ENCODE peak calls at places on chromosomes 11 and 22, in nine cellular contexts. F is M059J; P is T-cell; B is GM23248; E is brain microvascular endothelial cell; S is COR-L47; G is GM06990; C is naive thymus-derived CD8-positive, alpha-beta T cell; N is stimulated activated effector memory CD8-positive, alpha-beta T cell treated with anti-CD3 and anti-CD28 coated beads, Interleukin-12 subunit alpha, Interleukin-12 subunit beta, amount 100 ng/mL, for 72 hours. O is an unnamed sample.

GRCh38 chr11:108144615-108145014 is 23.2 kb downstream of the ACAT1 start:
- DNase-seq in E (no peak), S (no peak), P (no peak), C (no peak), N (no peak), B (no peak), G (no peak), F (no peak), O (no peak)

GRCh38 chr11:46335858-46336600 is 11.2 kb upstream of the DGKZ start:
- DNase-seq in F (no peak), P (no peak), N (no peak), E (no peak), C (no peak), S (no peak), B (no peak), G (no peak), O (no peak)

GRCh38 chr11:63682045-63682915 is 980 bp downstream of the RTN3 start:
- DNase-seq in G (no peak), F (peak), C (no peak), N (no peak), E (no peak), B (peak), S (no peak), P (peak), O (no peak)

GRCh38 chr11:3340025-3340424 is 38.9 kb downstream of the ZNF195 start:
- DNase-seq in C (no peak), F (peak), G (no peak), N (no peak), B (peak), S (no peak), E (peak), P (no peak), O (no peak)

GRCh38 chr22:39263626-39264025 is 18.8 kb upstream of the PDGFB start:
- DNase-seq in S (no peak), N (no peak), G (no peak), P (no peak), B (no peak), C (no peak), E (no peak), F (no peak), O (no peak)

GRCh38 chr22:41919357-41920224 is 4.7 kb upstream of the SHISA8 start:
- DNase-seq in N (no peak), C (no peak), F (peak), E (peak), S (no peak), B (peak), G (peak), P (no peak), O (peak)

GRCh38 chr11:116492600-116492999 is 280.2 kb downstream of the BUD13 start:
- DNase-seq in C (no peak), P (no peak), S (no peak), F (no peak), B (no peak), N (no peak), G (no peak), E (no peak), O (no peak)

GRCh38 chr11:111300569-111300968 is 2.2 kb downstream of the POU2AF3 start:
- DNase-seq in G (no peak), C (no peak), E (no peak), P (no peak), N (no peak), B (no peak), F (no peak), S (no peak), O (no peak)

GRCh38 chr22:38566726-38567504 is 3.1 kb downstream of the DMC1 start:
- DNase-seq in B (peak), S (peak), G (no peak), E (no peak), N (no peak), C (no peak), P (no peak), F (no peak), O (no peak)

GRCh38 chr11:34609187-34609751 is 11.6 kb upstream of the EHF start:
- DNase-seq in C (no peak), B (no peak), E (no peak), P (no peak), F (no peak), N (no peak), G (no peak), S (no peak), O (no peak)

GRCh38 chr11:111665779-111666178 is 63.5 kb downstream of the SIK2 start:
- DNase-seq in N (no peak), E (peak), P (no peak), B (peak), S (no peak), C (no peak), G (no peak), F (peak), O (no peak)

GRCh38 chr22:27331526-27332281 is 469.9 kb downstream of the MN1 start:
- DNase-seq in F (peak), P (no peak), N (no peak), G (no peak), E (peak), C (no peak), S (peak), B (peak), O (no peak)

GRCh38 chr11:93034640-93035039 is 65.2 kb downstream of the MTNR1B start:
- DNase-seq in G (no peak), E (no peak), C (no peak), P (no peak), S (no peak), F (no peak), B (no peak), N (no peak), O (no peak)

GRCh38 chr22:41288245-41288946 is 2.4 kb upstream of the RANGAP1 start:
- DNase-seq in B (peak), S (peak), P (no peak), G (no peak), N (no peak), E (peak), F (peak), C (no peak), O (no peak)

GRCh38 chr11:65572356-65573043 is at the start of gene FAM89B:
- DNase-seq in C (peak), B (peak), F (peak), E (peak), N (peak), S (peak), P (peak), G (peak), O (peak)

GRCh38 chr22:27576815-27577564 is 224.6 kb downstream of the MN1 start:
- DNase-seq in C (no peak), G (no peak), P (no peak), B (no peak), S (no peak), F (no peak), E (peak), N (no peak), O (no peak)

GRCh38 chr22:40612291-40612740 is 24.2 kb downstream of the MRTFA start:
- DNase-seq in G (no peak), S (no peak), N (no peak), C (no peak), B (no peak), P (no peak), F (peak), E (no peak), O (no peak)

GRCh38 chr22:37464181-37464580 is 22.0 kb downstream of the MFNG start:
- DNase-seq in G (no peak), S (no peak), C (no peak), N (no peak), B (no peak), F (no peak), P (no peak), E (no peak), O (no peak)

GRCh38 chr11:74325649-74326645 is 14.5 kb upstream of the P4HA3 start:
- DNase-seq in S (no peak), P (no peak), G (no peak), B (peak), C (no peak), F (peak), E (peak), N (no peak), O (no peak)

GRCh38 chr22:26481694-26482093 is 1.9 kb downstream of the HPS4 start:
- DNase-seq in F (no peak), N (no peak), P (no peak), C (no peak), E (no peak), G (no peak), B (no peak), S (no peak), O (no peak)